ENCODE peak calls at places on chromosomes 5 and 9, in nine cellular contexts. One of them, this sample, is unnamed.

GRCh38 chr5:150299571-150300327 is 3.0 kb downstream of the ARSI start:
- DNase-seq in tibial nerve: no peak
- DNase-seq in A549: no peak
- DNase-seq in naive thymus-derived CD4-positive, alpha-beta T cell: no peak
- DNase-seq in upper lobe of right lung: no peak
- DNase-seq in stomach: no peak
- DNase-seq in CD4-positive, CD25-positive, alpha-beta regulatory T cell: no peak
- DNase-seq in PC-9: no peak
- DNase-seq in GM23248: peak; percentile 22
- DNase-seq in this sample: no peak

GRCh38 chr9:91419222-91420191 is 4.1 kb downstream of the NFIL3 start:
- DNase-seq in tibial nerve: peak; percentile 76
- DNase-seq in A549: peak; percentile 62
- DNase-seq in naive thymus-derived CD4-positive, alpha-beta T cell: no peak
- DNase-seq in upper lobe of right lung: peak; percentile 68
- DNase-seq in stomach: peak; percentile 53
- DNase-seq in CD4-positive, CD25-positive, alpha-beta regulatory T cell: no peak
- DNase-seq in PC-9: peak; percentile 53
- DNase-seq in GM23248: peak; percentile 97
- DNase-seq in this sample: no peak

GRCh38 chr9:137972988-137973470 is 95.4 kb downstream of the CACNA1B start:
- DNase-seq in tibial nerve: no peak
- DNase-seq in A549: no peak
- DNase-seq in naive thymus-derived CD4-positive, alpha-beta T cell: no peak
- DNase-seq in upper lobe of right lung: peak; percentile 57
- DNase-seq in stomach: no peak
- DNase-seq in CD4-positive, CD25-positive, alpha-beta regulatory T cell: no peak
- DNase-seq in PC-9: peak; percentile 31
- DNase-seq in GM23248: no peak
- DNase-seq in this sample: no peak

GRCh38 chr9:130660683-130661460 is 3.5 kb upstream of the PRDM12 start:
- DNase-seq in tibial nerve: no peak
- DNase-seq in A549: no peak
- DNase-seq in naive thymus-derived CD4-positive, alpha-beta T cell: no peak
- DNase-seq in upper lobe of right lung: no peak
- DNase-seq in stomach: no peak
- DNase-seq in CD4-positive, CD25-positive, alpha-beta regulatory T cell: no peak
- DNase-seq in PC-9: no peak
- DNase-seq in GM23248: peak; percentile 30
- DNase-seq in this sample: no peak

GRCh38 chr5:135745897-135746500 is 88.5 kb upstream of the SLC25A48 start:
- DNase-seq in tibial nerve: no peak
- DNase-seq in A549: no peak
- DNase-seq in naive thymus-derived CD4-positive, alpha-beta T cell: no peak
- DNase-seq in upper lobe of right lung: no peak
- DNase-seq in stomach: no peak
- DNase-seq in CD4-positive, CD25-positive, alpha-beta regulatory T cell: no peak
- DNase-seq in PC-9: no peak
- DNase-seq in GM23248: no peak
- DNase-seq in this sample: no peak

GRCh38 chr9:129861447-129861827 is 26.2 kb downstream of the USP20 start:
- DNase-seq in tibial nerve: no peak
- DNase-seq in A549: no peak
- DNase-seq in naive thymus-derived CD4-positive, alpha-beta T cell: no peak
- DNase-seq in upper lobe of right lung: no peak
- DNase-seq in stomach: no peak
- DNase-seq in CD4-positive, CD25-positive, alpha-beta regulatory T cell: no peak
- DNase-seq in PC-9: no peak
- DNase-seq in GM23248: no peak
- DNase-seq in this sample: no peak

GRCh38 chr5:181241393-181241975 is 2.2 kb downstream of the RACK1 start:
- DNase-seq in tibial nerve: no peak
- DNase-seq in A549: no peak
- DNase-seq in naive thymus-derived CD4-positive, alpha-beta T cell: no peak
- DNase-seq in upper lobe of right lung: no peak
- DNase-seq in stomach: no peak
- DNase-seq in CD4-positive, CD25-positive, alpha-beta regulatory T cell: peak; percentile 79
- DNase-seq in PC-9: peak; percentile 44
- DNase-seq in GM23248: peak; percentile 96
- DNase-seq in this sample: no peak

GRCh38 chr9:35658894-35659220 is 765 bp downstream of the CCDC107 start:
- DNase-seq in tibial nerve: no peak
- DNase-seq in A549: no peak
- DNase-seq in naive thymus-derived CD4-positive, alpha-beta T cell: no peak
- DNase-seq in upper lobe of right lung: no peak
- DNase-seq in stomach: no peak
- DNase-seq in CD4-positive, CD25-positive, alpha-beta regulatory T cell: no peak
- DNase-seq in PC-9: peak; percentile 17
- DNase-seq in GM23248: peak; percentile 85
- DNase-seq in this sample: no peak

GRCh38 chr5:21817668-21818419 is 1035.3 kb downstream of the CDH12 start:
- DNase-seq in tibial nerve: no peak
- DNase-seq in A549: no peak
- DNase-seq in naive thymus-derived CD4-positive, alpha-beta T cell: no peak
- DNase-seq in upper lobe of right lung: no peak
- DNase-seq in stomach: no peak
- DNase-seq in CD4-positive, CD25-positive, alpha-beta regulatory T cell: no peak
- DNase-seq in PC-9: no peak
- DNase-seq in GM23248: peak; percentile 51
- DNase-seq in this sample: no peak

GRCh38 chr5:149580808-149581191 is 498 bp upstream of the ARHGEF37 start:
- DNase-seq in tibial nerve: no peak
- DNase-seq in A549: no peak
- DNase-seq in naive thymus-derived CD4-positive, alpha-beta T cell: no peak
- DNase-seq in upper lobe of right lung: no peak
- DNase-seq in stomach: no peak
- DNase-seq in CD4-positive, CD25-positive, alpha-beta regulatory T cell: no peak
- DNase-seq in PC-9: no peak
- DNase-seq in GM23248: no peak
- DNase-seq in this sample: peak; percentile 71

GRCh38 chr5:83496626-83497025 is 25.1 kb downstream of the VCAN start:
- DNase-seq in tibial nerve: no peak
- DNase-seq in A549: no peak
- DNase-seq in naive thymus-derived CD4-positive, alpha-beta T cell: no peak
- DNase-seq in upper lobe of right lung: no peak
- DNase-seq in stomach: no peak
- DNase-seq in CD4-positive, CD25-positive, alpha-beta regulatory T cell: no peak
- DNase-seq in PC-9: no peak
- DNase-seq in GM23248: peak; percentile 26
- DNase-seq in this sample: no peak

GRCh38 chr9:94889627-94890026 is 163.1 kb downstream of the AOPEP start:
- DNase-seq in tibial nerve: no peak
- DNase-seq in A549: no peak
- DNase-seq in naive thymus-derived CD4-positive, alpha-beta T cell: no peak
- DNase-seq in upper lobe of right lung: no peak
- DNase-seq in stomach: no peak
- DNase-seq in CD4-positive, CD25-positive, alpha-beta regulatory T cell: no peak
- DNase-seq in PC-9: no peak
- DNase-seq in GM23248: no peak
- DNase-seq in this sample: no peak

GRCh38 chr9:73200694-73201432 is 49.2 kb downstream of the ANXA1 start:
- DNase-seq in tibial nerve: no peak
- DNase-seq in A549: no peak
- DNase-seq in naive thymus-derived CD4-positive, alpha-beta T cell: peak; percentile 17
- DNase-seq in upper lobe of right lung: no peak
- DNase-seq in stomach: no peak
- DNase-seq in CD4-positive, CD25-positive, alpha-beta regulatory T cell: peak; percentile 26
- DNase-seq in PC-9: peak; percentile 8
- DNase-seq in GM23248: peak; percentile 54
- DNase-seq in this sample: no peak

GRCh38 chr9:107044872-107045271 is 181.9 kb downstream of the ZNF462 start:
- DNase-seq in tibial nerve: no peak
- DNase-seq in A549: no peak
- DNase-seq in naive thymus-derived CD4-positive, alpha-beta T cell: no peak
- DNase-seq in upper lobe of right lung: no peak
- DNase-seq in stomach: no peak
- DNase-seq in CD4-positive, CD25-positive, alpha-beta regulatory T cell: no peak
- DNase-seq in PC-9: no peak
- DNase-seq in GM23248: no peak
- DNase-seq in this sample: no peak

GRCh38 chr5:170067152-170067551 is 38.5 kb upstream of the FOXI1 start:
- DNase-seq in tibial nerve: no peak
- DNase-seq in A549: no peak
- DNase-seq in naive thymus-derived CD4-positive, alpha-beta T cell: no peak
- DNase-seq in upper lobe of right lung: no peak
- DNase-seq in stomach: no peak
- DNase-seq in CD4-positive, CD25-positive, alpha-beta regulatory T cell: no peak
- DNase-seq in PC-9: no peak
- DNase-seq in GM23248: no peak
- DNase-seq in this sample: no peak

GRCh38 chr9:35000535-35001284 is 11.2 kb downstream of the DNAJB5 start:
- DNase-seq in tibial nerve: no peak
- DNase-seq in A549: no peak
- DNase-seq in naive thymus-derived CD4-positive, alpha-beta T cell: no peak
- DNase-seq in upper lobe of right lung: no peak
- DNase-seq in stomach: no peak
- DNase-seq in CD4-positive, CD25-positive, alpha-beta regulatory T cell: no peak
- DNase-seq in PC-9: no peak
- DNase-seq in GM23248: peak; percentile 94
- DNase-seq in this sample: no peak

GRCh38 chr9:130869250-130869649 is 27.4 kb downstream of the QRFP start:
- DNase-seq in tibial nerve: peak; percentile 50
- DNase-seq in A549: no peak
- DNase-seq in naive thymus-derived CD4-positive, alpha-beta T cell: no peak
- DNase-seq in upper lobe of right lung: peak; percentile 55
- DNase-seq in stomach: peak; percentile 73
- DNase-seq in CD4-positive, CD25-positive, alpha-beta regulatory T cell: no peak
- DNase-seq in PC-9: no peak
- DNase-seq in GM23248: peak; percentile 43
- DNase-seq in this sample: no peak

GRCh38 chr5:10726913-10727517 is 34.0 kb downstream of the DAP start:
- DNase-seq in tibial nerve: no peak
- DNase-seq in A549: no peak
- DNase-seq in naive thymus-derived CD4-positive, alpha-beta T cell: no peak
- DNase-seq in upper lobe of right lung: no peak
- DNase-seq in stomach: no peak
- DNase-seq in CD4-positive, CD25-positive, alpha-beta regulatory T cell: no peak
- DNase-seq in PC-9: no peak
- DNase-seq in GM23248: no peak
- DNase-seq in this sample: no peak

GRCh38 chr9:94919376-94920098 is 193.0 kb downstream of the AOPEP start:
- DNase-seq in tibial nerve: no peak
- DNase-seq in A549: no peak
- DNase-seq in naive thymus-derived CD4-positive, alpha-beta T cell: no peak
- DNase-seq in upper lobe of right lung: peak; percentile 73
- DNase-seq in stomach: no peak
- DNase-seq in CD4-positive, CD25-positive, alpha-beta regulatory T cell: no peak
- DNase-seq in PC-9: peak; percentile 91
- DNase-seq in GM23248: peak; percentile 61
- DNase-seq in this sample: no peak

GRCh38 chr9:84471816-84472215 is 131.3 kb upstream of the SLC28A3 start:
- DNase-seq in tibial nerve: no peak
- DNase-seq in A549: no peak
- DNase-seq in naive thymus-derived CD4-positive, alpha-beta T cell: no peak
- DNase-seq in upper lobe of right lung: no peak
- DNase-seq in stomach: no peak
- DNase-seq in CD4-positive, CD25-positive, alpha-beta regulatory T cell: no peak
- DNase-seq in PC-9: no peak
- DNase-seq in GM23248: no peak
- DNase-seq in this sample: no peak
- H3K27ac ChIP-seq in tibial nerve: no peak overlapping the region
- H3K27ac ChIP-seq in A549: no peak overlapping the region
- H3K27ac ChIP-seq in naive thymus-derived CD4-positive, alpha-beta T cell: no peak overlapping the region
- H3K27ac ChIP-seq in upper lobe of right lung: no peak overlapping the region
- H3K27ac ChIP-seq in stomach: no peak overlapping the region
- H3K27ac ChIP-seq in CD4-positive, CD25-positive, alpha-beta regulatory T cell: no peak overlapping the region
- H3K27ac ChIP-seq in PC-9: no peak overlapping the region
- H3K27ac ChIP-seq in GM23248: no peak overlapping the region
- H3K27ac ChIP-seq in this sample: no peak overlapping the region

GRCh38 chr5:103021310-103021709 is 98.6 kb downstream of the GIN1 start:
- DNase-seq in tibial nerve: no peak
- DNase-seq in A549: no peak
- DNase-seq in naive thymus-derived CD4-positive, alpha-beta T cell: no peak
- DNase-seq in upper lobe of right lung: no peak
- DNase-seq in stomach: no peak
- DNase-seq in CD4-positive, CD25-positive, alpha-beta regulatory T cell: no peak
- DNase-seq in PC-9: no peak
- DNase-seq in GM23248: no peak
- DNase-seq in this sample: no peak
- H3K27ac ChIP-seq in tibial nerve: no peak overlapping the region
- H3K27ac ChIP-seq in A549: no peak overlapping the region
- H3K27ac ChIP-seq in naive thymus-derived CD4-positive, alpha-beta T cell: no peak overlapping the region
- H3K27ac ChIP-seq in upper lobe of right lung: no peak overlapping the region
- H3K27ac ChIP-seq in stomach: no peak overlapping the region
- H3K27ac ChIP-seq in CD4-positive, CD25-positive, alpha-beta regulatory T cell: no peak overlapping the region
- H3K27ac ChIP-seq in PC-9: no peak overlapping the region
- H3K27ac ChIP-seq in GM23248: no peak overlapping the region
- H3K27ac ChIP-seq in this sample: no peak overlapping the region

DNA sequence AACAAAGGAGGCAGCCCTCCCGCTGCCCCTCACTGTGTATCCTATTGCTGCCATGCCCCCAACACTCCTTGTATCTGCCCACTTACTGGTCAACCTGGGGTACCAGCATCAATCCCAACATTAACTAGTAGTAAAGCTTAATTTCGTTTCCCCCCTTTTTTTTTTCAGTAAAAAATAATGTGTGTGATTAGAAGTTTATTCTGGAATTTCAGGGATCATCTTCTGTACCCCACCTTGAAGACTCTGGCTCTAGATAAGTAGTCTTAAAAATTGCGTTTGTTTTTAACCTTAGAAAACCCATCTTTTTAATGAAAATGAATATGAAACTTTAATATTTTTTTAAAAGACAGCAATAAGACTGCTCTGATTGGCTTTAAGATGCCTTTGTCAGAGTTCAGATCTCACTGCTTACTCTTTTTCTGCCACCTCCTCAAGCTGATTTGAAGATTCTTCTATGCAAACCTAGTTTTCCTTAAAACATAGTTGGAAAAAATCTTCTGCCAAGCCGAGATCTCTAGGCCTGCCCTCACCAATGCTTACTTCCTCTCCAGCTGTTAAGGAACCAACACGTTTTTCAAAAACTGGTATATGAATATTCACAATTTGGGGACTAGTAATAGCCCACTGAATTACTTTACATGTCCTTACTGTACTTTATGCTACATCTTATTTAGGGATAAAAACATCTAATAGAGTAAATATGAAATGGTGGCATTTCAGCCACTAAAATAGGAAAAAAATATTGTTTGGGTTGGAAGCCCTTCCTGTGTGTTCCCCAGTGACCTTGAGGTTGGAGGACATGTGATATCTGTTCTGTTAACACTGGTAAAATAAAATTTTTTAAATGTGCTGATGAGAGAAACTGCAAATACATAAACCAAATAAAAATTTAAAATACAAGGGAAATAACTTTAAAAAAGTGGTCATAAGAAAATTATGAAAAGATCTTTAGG is 4.0 kb upstream of the RHOBTB3 start:
- DNase-seq in tibial nerve: no peak
- DNase-seq in A549: no peak
- DNase-seq in naive thymus-derived CD4-positive, alpha-beta T cell: no peak
- DNase-seq in upper lobe of right lung: no peak
- DNase-seq in stomach: no peak
- DNase-seq in CD4-positive, CD25-positive, alpha-beta regulatory T cell: no peak
- DNase-seq in PC-9: no peak
- DNase-seq in GM23248: peak; percentile 40
- DNase-seq in this sample: no peak
- H3K27ac ChIP-seq in tibial nerve: peak overlapping the region; percentile 22
- H3K27ac ChIP-seq in A549: no peak overlapping the region
- H3K27ac ChIP-seq in naive thymus-derived CD4-positive, alpha-beta T cell: no peak overlapping the region
- H3K27ac ChIP-seq in upper lobe of right lung: peak overlapping the region; percentile 24
- H3K27ac ChIP-seq in stomach: no peak overlapping the region
- H3K27ac ChIP-seq in CD4-positive, CD25-positive, alpha-beta regulatory T cell: no peak overlapping the region
- H3K27ac ChIP-seq in PC-9: peak overlapping the region; percentile 97
- H3K27ac ChIP-seq in GM23248: peak overlapping the region; percentile 68
- H3K27ac ChIP-seq in this sample: no peak overlapping the region

GRCh38 chr9:5690278-5690677 is 61.4 kb downstream of the RIC1 start:
- DNase-seq in tibial nerve: no peak
- DNase-seq in A549: no peak
- DNase-seq in naive thymus-derived CD4-positive, alpha-beta T cell: no peak
- DNase-seq in upper lobe of right lung: no peak
- DNase-seq in stomach: no peak
- DNase-seq in CD4-positive, CD25-positive, alpha-beta regulatory T cell: no peak
- DNase-seq in PC-9: no peak
- DNase-seq in GM23248: no peak
- DNase-seq in this sample: no peak

GRCh38 chr9:5688109-5688508 is 59.2 kb downstream of the RIC1 start:
- DNase-seq in tibial nerve: no peak
- DNase-seq in A549: no peak
- DNase-seq in naive thymus-derived CD4-positive, alpha-beta T cell: no peak
- DNase-seq in upper lobe of right lung: no peak
- DNase-seq in stomach: no peak
- DNase-seq in CD4-positive, CD25-positive, alpha-beta regulatory T cell: no peak
- DNase-seq in PC-9: no peak
- DNase-seq in GM23248: no peak
- DNase-seq in this sample: no peak
- H3K27ac ChIP-seq in tibial nerve: no peak overlapping the region
- H3K27ac ChIP-seq in A549: no peak overlapping the region
- H3K27ac ChIP-seq in naive thymus-derived CD4-positive, alpha-beta T cell: no peak overlapping the region
- H3K27ac ChIP-seq in upper lobe of right lung: no peak overlapping the region
- H3K27ac ChIP-seq in stomach: no peak overlapping the region
- H3K27ac ChIP-seq in CD4-positive, CD25-positive, alpha-beta regulatory T cell: no peak overlapping the region
- H3K27ac ChIP-seq in PC-9: no peak overlapping the region
- H3K27ac ChIP-seq in GM23248: no peak overlapping the region
- H3K27ac ChIP-seq in this sample: no peak overlapping the region

This sample was measured in vagina.